ENCODE peak calls at places on chromosomes 13 and 19, in ten cellular contexts. I is body of pancreas, E is foreskin fibroblast, O is thyroid gland, S is Peyer's patch, B is A549, F is breast epithelium, C is testis, V is left ventricle myocardium inferior, M is esophagus squamous epithelium. X is an unnamed sample.
A peak's percentile ranks its signal among the peaks of the same experiment; 100 is the strongest.

GRCh38 chr13:39197645-39198007 is 159.4 kb downstream of the NHLRC3 start:
- DNase-seq in I (no peak), E (no peak), O (no peak), S (no peak), B (no peak), F (no peak), C (no peak), V (no peak), M (no peak), X (no peak)

GRCh38 chr13:42075517-42075916 is 27.1 kb downstream of the DGKH start:
- DNase-seq in I (no peak), E (no peak), O (no peak), S (no peak), B (no peak), F (no peak), C (no peak), V (no peak), M (no peak), X (no peak)

GRCh38 chr13:79692846-79693245 is 211.9 kb downstream of the NDFIP2 start:
- DNase-seq in I (no peak), E (no peak), O (no peak), S (no peak), B (no peak), F (no peak), C (no peak), V (no peak), M (no peak), X (no peak)

GRCh38 chr13:101242720-101243119 is 173.6 kb downstream of the NALCN start:
- DNase-seq in I (no peak), E (peak; percentile 10), O (no peak), S (no peak), B (no peak), F (no peak), C (no peak), V (no peak), M (no peak), X (no peak)

GRCh38 chr13:19632915-19633339 is 532 bp upstream of the MPHOSPH8 start:
- DNase-seq in I (no peak), E (no peak), O (no peak), S (no peak), B (no peak), F (peak; percentile 25), C (no peak), V (no peak), M (no peak), X (no peak)

GRCh38 chr13:21326155-21327030 is 132.7 kb downstream of the ZDHHC20 start:
- DNase-seq in I (peak; percentile 28), E (peak; percentile 69), O (peak; percentile 29), S (peak; percentile 36), B (no peak), F (no peak), C (peak; percentile 41), V (no peak), M (no peak), X (no peak)

GRCh38 chr19:27876489-27876888 is 1336.5 kb downstream of the UQCRFS1 start:
- DNase-seq in I (no peak), E (no peak), O (no peak), S (no peak), B (no peak), F (no peak), C (no peak), V (no peak), M (no peak), X (no peak)

GRCh38 chr19:54364775-54365257 is at the start of gene LAIR1:
- DNase-seq in I (no peak), E (no peak), O (no peak), S (peak; percentile 79), B (no peak), F (no peak), C (no peak), V (no peak), M (no peak), X (no peak)

DNA sequence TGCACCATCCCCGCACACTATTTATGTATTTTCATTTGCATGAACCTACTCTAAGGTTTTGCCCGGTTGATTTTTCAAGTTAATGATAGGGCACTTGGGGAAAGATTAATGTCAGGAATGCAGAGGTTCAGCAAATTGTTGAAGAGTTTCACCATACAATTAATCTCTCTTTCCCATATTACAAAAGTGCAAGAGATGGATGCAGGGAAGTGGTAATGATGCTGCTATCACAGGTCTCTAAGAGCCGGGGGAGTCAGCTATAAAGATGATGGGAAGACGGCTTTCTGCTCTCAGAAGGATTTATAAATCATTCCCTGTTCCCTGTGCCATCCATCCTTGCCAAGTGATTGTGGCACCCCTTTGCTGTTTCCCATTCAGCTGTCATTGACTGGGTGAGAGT is 186.3 kb downstream of the IRS2 start:
- DNase-seq in I (no peak), E (no peak), O (no peak), S (no peak), B (no peak), F (no peak), C (no peak), V (no peak), M (no peak), X (no peak)
- TF ChIP-seq CTCF in I (no peak), E (no peak), O (no peak), S (no peak), B (no peak), F (no peak), C (no peak), V (no peak), M (no peak), X (no peak)

GRCh38 chr19:53212703-53213320 is 19.7 kb upstream of the ZNF665 start:
- DNase-seq in I (no peak), E (no peak), O (no peak), S (no peak), B (no peak), F (no peak), C (no peak), V (no peak), M (no peak), X (no peak)
- H3K4me3 ChIP-seq in I (no peak overlapping the region), E (no peak overlapping the region), O (no peak overlapping the region), S (no peak overlapping the region), B (no peak overlapping the region), F (no peak overlapping the region), C (no peak overlapping the region), V (no peak overlapping the region), M (no peak overlapping the region), X (no peak overlapping the region)

GRCh38 chr19:3969435-3970312 is 1.2 kb downstream of the DAPK3 start:
- DNase-seq in I (peak; percentile 50), E (peak; percentile 82), O (no peak), S (no peak), B (peak; percentile 72), F (peak; percentile 76), C (no peak), V (no peak), M (no peak), X (no peak)
- TF ChIP-seq CTCF in I (no peak), E (peak; percentile 28), O (no peak), S (no peak), B (no peak), F (no peak), C (no peak), V (no peak), M (peak; percentile 22), X (no peak)

GRCh38 chr19:7917292-7918061 is 2.7 kb upstream of the SNAPC2 start:
- DNase-seq in I (peak; percentile 55), E (peak; percentile 66), O (peak; percentile 36), S (peak; percentile 34), B (peak; percentile 61), F (no peak), C (peak; percentile 50), V (no peak), M (no peak), X (no peak)
- H3K4me3 ChIP-seq in I (no peak overlapping the region), E (peak overlapping the region; percentile 49), O (no peak overlapping the region), S (peak overlapping the region; percentile 2), B (peak overlapping the region; percentile 43), F (peak overlapping the region; percentile 16), C (peak overlapping the region; percentile 20), V (peak overlapping the region; percentile 63), M (peak overlapping the region; percentile 65), X (peak overlapping the region; percentile 20)

GRCh38 chr19:10421240-10421948 is 1.1 kb downstream of the PDE4A start:
- DNase-seq in I (no peak), E (no peak), O (no peak), S (no peak), B (no peak), F (no peak), C (no peak), V (no peak), M (no peak), X (no peak)
- TF ChIP-seq CTCF in I (no peak), E (no peak), O (no peak), S (no peak), B (no peak), F (no peak), C (no peak), V (no peak), M (no peak), X (no peak)

GRCh38 chr13:98807774-98808173 is 55.3 kb upstream of the SLC15A1 start:
- DNase-seq in I (no peak), E (no peak), O (no peak), S (no peak), B (no peak), F (no peak), C (no peak), V (no peak), M (no peak), X (no peak)
- H3K4me3 ChIP-seq in I (no peak overlapping the region), E (no peak overlapping the region), O (no peak overlapping the region), S (no peak overlapping the region), B (no peak overlapping the region), F (no peak overlapping the region), C (no peak overlapping the region), V (no peak overlapping the region), M (no peak overlapping the region), X (no peak overlapping the region)

DNA sequence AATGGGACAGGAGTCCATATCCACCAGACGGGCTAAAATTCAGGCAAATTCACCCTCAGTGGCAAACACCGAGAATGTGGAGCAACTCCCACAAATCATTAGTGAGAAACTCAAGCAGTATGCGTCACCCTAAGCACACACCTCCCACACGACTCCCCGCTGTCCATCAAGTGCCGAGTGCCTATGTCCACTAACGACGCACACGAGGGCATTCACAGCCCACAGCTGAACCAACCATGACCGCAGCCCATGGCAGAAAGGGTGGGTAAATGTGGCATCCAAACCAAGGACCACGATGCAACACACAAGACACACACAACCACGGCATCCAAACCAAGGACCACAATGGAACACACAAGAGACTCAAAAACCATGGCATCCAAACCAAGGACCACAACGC is 22.0 kb downstream of the MIER2 start:
- DNase-seq in I (no peak), E (no peak), O (no peak), S (no peak), B (no peak), F (no peak), C (no peak), V (no peak), M (no peak), X (no peak)
- TF ChIP-seq CTCF in I (no peak), E (no peak), O (no peak), S (no peak), B (no peak), F (no peak), C (no peak), V (no peak), M (no peak), X (no peak)

X was measured in GM12864.